ENCODE peak calls at places on chromosomes 12 and 14, in four cellular contexts. E is foreskin fibroblast, L is GM13976, U is GM12864. B is an unnamed sample.

GRCh38 chr14:94051115-94051514 is 25.0 kb downstream of the OTUB2 start:
- DNase-seq in E (peak), L (no peak), U (no peak), B (peak)

GRCh38 chr14:95895720-95896119 is 19.1 kb downstream of the TUNAR start:
- DNase-seq in E (no peak), L (peak), U (no peak), B (no peak)

GRCh38 chr14:70782361-70782760 is 27.0 kb downstream of the MAP3K9 start:
- DNase-seq in E (peak), L (no peak), U (no peak), B (no peak)

GRCh38 chr12:123126294-123127144 is 24.4 kb downstream of the PITPNM2 start:
- DNase-seq in E (peak), L (no peak), U (no peak), B (peak)

GRCh38 chr14:104288272-104288671 is 149.9 kb downstream of the KIF26A start:
- DNase-seq in E (no peak), L (no peak), U (no peak), B (no peak)

GRCh38 chr12:66132408-66132807 is 1.9 kb upstream of the LLPH start:
- DNase-seq in E (peak), L (no peak), U (no peak), B (peak)

GRCh38 chr14:24196071-24197061 is 1.1 kb upstream of the TM9SF1 start:
- DNase-seq in E (no peak), L (peak), U (no peak), B (no peak)

GRCh38 chr12:76719171-76719631 is 44.7 kb upstream of the ZDHHC17 start:
- DNase-seq in E (peak), L (no peak), U (no peak), B (no peak)

GRCh38 chr14:93861846-93862641 is 65.1 kb upstream of the FAM181A start:
- DNase-seq in E (no peak), L (no peak), U (no peak), B (no peak)

GRCh38 chr14:71380271-71380670 is 473.0 kb downstream of the PCNX1 start:
- DNase-seq in E (no peak), L (no peak), U (no peak), B (no peak)

GRCh38 chr12:339557-340195 is 49.4 kb downstream of the KDM5A start:
- DNase-seq in E (no peak), L (no peak), U (no peak), B (no peak)

GRCh38 chr12:20885552-20885951 is 75.0 kb downstream of the SLCO1B3 start:
- DNase-seq in E (no peak), L (no peak), U (no peak), B (no peak)

GRCh38 chr12:84497819-84498218 is 414.8 kb downstream of the SLC6A15 start:
- DNase-seq in E (no peak), L (no peak), U (no peak), B (no peak)

GRCh38 chr12:46983959-46984833 is 95.2 kb upstream of the PCED1B start:
- DNase-seq in E (peak), L (peak), U (peak), B (peak)

GRCh38 chr14:69334576-69334975 is 63.5 kb downstream of the ERH start:
- DNase-seq in E (no peak), L (no peak), U (no peak), B (no peak)

GRCh38 chr14:101731187-101732080 is 30.1 kb upstream of the PPP2R5C start:
- DNase-seq in E (peak), L (peak), U (peak), B (no peak)

GRCh38 chr12:63805704-63806672 is 26.3 kb downstream of the RXYLT1 start:
- DNase-seq in E (no peak), L (no peak), U (no peak), B (no peak)

GRCh38 chr12:109573029-109573913 is at the start of the genes MMAB and MVK:
- DNase-seq in E (peak), L (peak), U (peak), B (peak)

GRCh38 chr12:81520064-81520945 is 238.8 kb downstream of the PPFIA2 start:
- DNase-seq in E (no peak), L (peak), U (no peak), B (no peak)

GRCh38 chr12:132489602-132490239 is at the start of gene FBRSL1:
- DNase-seq in E (peak), L (peak), U (peak), B (peak)

GRCh38 chr12:19654630-19655384 is 215.5 kb downstream of the AEBP2 start:
- DNase-seq in E (peak), L (no peak), U (no peak), B (peak)

GRCh38 chr12:19012965-19013364 is 116.6 kb upstream of the PLEKHA5 start:
- DNase-seq in E (no peak), L (no peak), U (no peak), B (no peak)

GRCh38 chr12:102950950-102951490 is 6.5 kb upstream of the ASCL1 start:
- DNase-seq in E (no peak), L (no peak), U (no peak), B (no peak)

GRCh38 chr12:66945189-66945817 is 266.4 kb upstream of the GRIP1 start:
- DNase-seq in E (no peak), L (no peak), U (no peak), B (no peak)

GRCh38 chr14:22980672-22981089 is 1.7 kb downstream of the AJUBA start:
- DNase-seq in E (peak), L (no peak), U (no peak), B (no peak)

GRCh38 chr12:52305921-52306705 is 14.8 kb upstream of the KRT81 start:
- DNase-seq in E (no peak), L (no peak), U (no peak), B (no peak)

GRCh38 chr12:15794196-15794595 is 5.0 kb upstream of the EPS8 start:
- DNase-seq in E (no peak), L (no peak), U (no peak), B (no peak)

GRCh38 chr14:100639280-100639679 is 52.1 kb upstream of the BEGAIN start:
- DNase-seq in E (no peak), L (no peak), U (no peak), B (no peak)

GRCh38 chr12:27343255-27344000 is 10.8 kb downstream of the BMAL2 start:
- DNase-seq in E (peak), L (no peak), U (no peak), B (peak)

GRCh38 chr12:29599397-29599796 is 101.9 kb upstream of the OVCH1 start:
- DNase-seq in E (no peak), L (no peak), U (no peak), B (no peak)

GRCh38 chr14:63045612-63046320 is 508 bp upstream of the KCNH5 start:
- DNase-seq in E (peak), L (no peak), U (no peak), B (peak)

GRCh38 chr12:97075583-97076268 is 168.7 kb downstream of the NEDD1 start:
- DNase-seq in E (no peak), L (no peak), U (no peak), B (no peak)

GRCh38 chr12:118777550-118777949 is 203.8 kb upstream of the SRRM4 start:
- DNase-seq in E (no peak), L (no peak), U (no peak), B (no peak)

GRCh38 chr14:82546401-82546800 is 1012.7 kb upstream of the SEL1L start:
- DNase-seq in E (no peak), L (no peak), U (no peak), B (no peak)
- TF ChIP-seq CTCF in E (no peak), L (no peak), U (no peak), B (no peak)

GRCh38 chr12:116727261-116727660 is 10.6 kb downstream of the SPRING1 start:
- DNase-seq in E (no peak), L (no peak), U (no peak), B (no peak)
- TF ChIP-seq CTCF in E (no peak), L (no peak), U (no peak), B (no peak)

GRCh38 chr12:23662966-23663365 is 286.5 kb downstream of the SOX5 start:
- DNase-seq in E (no peak), L (no peak), U (no peak), B (no peak)
- TF ChIP-seq CTCF in E (no peak), L (no peak), U (no peak), B (no peak)

DNA sequence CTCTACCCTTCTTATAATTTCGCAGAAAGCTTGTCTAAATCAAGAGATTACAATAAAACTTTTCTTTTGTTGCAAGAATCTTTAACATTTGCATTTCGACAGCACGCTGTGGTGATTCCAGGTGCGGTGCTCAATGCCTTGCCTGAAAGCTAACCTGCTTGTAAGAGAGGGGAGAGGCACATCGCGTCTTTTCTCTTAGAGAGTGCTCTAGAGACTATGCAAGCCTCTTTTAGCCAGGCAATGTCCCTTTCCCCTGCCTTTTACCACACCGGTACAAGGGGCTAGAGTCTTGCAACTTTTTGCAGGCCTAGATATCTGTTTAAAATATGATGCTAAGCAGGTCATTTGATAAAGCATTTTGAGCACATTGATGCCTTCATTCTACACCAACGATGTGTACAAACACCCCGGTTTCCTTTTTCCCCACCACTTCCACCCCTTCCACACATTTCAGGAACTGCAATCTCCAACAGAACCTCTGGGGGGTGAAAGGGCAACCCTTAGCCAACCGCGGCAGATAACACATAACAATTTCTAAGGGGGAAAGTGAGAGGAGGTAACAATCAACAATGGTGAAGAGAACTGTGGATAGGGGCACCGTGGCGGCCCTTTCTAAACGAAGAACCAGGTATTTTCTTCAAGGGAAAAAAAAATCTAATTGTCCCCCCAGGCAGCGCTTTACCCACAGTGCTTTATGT is 1.3 kb downstream of the KITLG start:
- DNase-seq in E (peak), L (no peak), U (no peak), B (no peak)
- TF ChIP-seq CTCF in E (peak), L (no peak), U (no peak), B (peak)

DNA sequence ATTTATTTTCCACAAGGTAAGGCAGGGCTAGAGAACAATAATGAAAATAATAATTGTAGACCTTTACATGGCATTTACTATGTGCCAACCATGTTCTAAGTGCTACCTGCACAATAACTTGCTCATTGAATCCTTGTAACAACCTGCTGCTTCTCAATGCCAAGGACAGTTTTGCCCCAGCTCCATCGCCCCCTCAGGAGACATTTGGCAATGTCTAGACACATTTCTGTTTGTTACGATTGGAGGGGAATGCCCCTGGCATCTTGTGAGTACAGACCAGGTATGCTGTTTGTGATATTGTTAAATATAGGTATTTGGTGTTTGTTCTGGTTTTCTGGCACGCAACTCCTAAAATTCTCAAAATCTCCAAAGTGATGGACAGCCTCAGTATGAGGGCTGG is 8.1 kb upstream of the ATXN2 start:
- DNase-seq in E (no peak), L (no peak), U (no peak), B (no peak)
- TF ChIP-seq CTCF in E (no peak), L (no peak), U (no peak), B (no peak)

GRCh38 chr12:8609061-8609570 is 3.5 kb downstream of the AICDA start:
- DNase-seq in E (peak), L (peak), U (no peak), B (peak)

GRCh38 chr12:8605057-8605456 is 7.6 kb downstream of the AICDA start:
- DNase-seq in E (no peak), L (no peak), U (no peak), B (no peak)

DNA sequence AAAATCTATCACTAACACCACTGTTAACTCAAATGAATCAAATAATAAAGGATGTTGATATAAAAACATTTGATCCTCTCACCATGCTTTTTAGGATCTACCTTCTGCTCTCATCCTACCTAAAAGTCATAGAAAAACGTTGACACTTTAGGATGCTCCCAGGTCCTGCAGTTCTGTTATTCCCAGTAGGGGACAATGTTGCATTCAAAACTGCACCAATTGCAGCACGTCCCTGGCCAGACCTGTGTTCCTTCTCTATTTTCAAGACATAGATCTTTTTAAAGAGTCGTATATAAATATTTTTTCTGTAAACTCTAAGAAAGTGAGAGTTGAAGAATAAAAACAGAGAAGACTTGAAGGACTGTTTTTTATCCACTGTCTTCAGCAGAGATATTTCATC is 8.8 kb downstream of the AICDA start:
- DNase-seq in E (no peak), L (no peak), U (no peak), B (no peak)
- TF ChIP-seq CTCF in E (no peak), L (no peak), U (peak), B (no peak)

DNA sequence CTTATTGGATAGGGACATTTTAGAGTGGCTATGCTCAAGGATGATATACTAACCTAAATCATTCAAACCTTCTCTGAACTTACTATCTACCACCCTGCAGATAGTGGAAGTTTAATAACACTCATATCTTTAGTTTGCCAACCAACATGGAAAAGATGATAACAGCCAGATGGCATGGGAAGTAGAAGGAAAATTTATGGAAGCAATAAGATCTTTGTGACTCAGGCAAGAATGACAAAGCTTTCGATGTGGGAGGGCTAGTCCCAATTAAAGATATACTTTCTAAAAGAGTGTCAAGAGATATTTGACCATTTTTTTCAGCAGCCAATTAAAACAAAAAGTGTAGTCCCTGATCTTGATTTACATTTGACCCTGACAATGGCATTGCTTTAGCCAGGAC is 631.7 kb downstream of the RPS29 start:
- DNase-seq in E (no peak), L (no peak), U (no peak), B (no peak)
- TF ChIP-seq CTCF in E (no peak), L (no peak), U (no peak), B (no peak)